ENCODE peak calls at places on chromosomes 6 and 20, in six cellular contexts. T, R, D, E, O and A are unnamed samples.

GRCh38 chr6:106444777-106445507 is 84.4 kb downstream of the CRYBG1 start:
- DNase-seq in T (no peak), R (no peak), D (no peak), E (peak), O (peak), A (peak)

GRCh38 chr6:27668442-27669275 is 195.8 kb upstream of the ZNF184 start:
- DNase-seq in T (no peak), R (peak), D (peak), E (peak), O (peak), A (no peak)

GRCh38 chr6:165821754-165822153 is 158.7 kb upstream of the PDE10A start:
- DNase-seq in T (no peak), R (no peak), D (no peak), E (no peak), O (peak), A (no peak)

GRCh38 chr20:23078994-23079364 is 7.1 kb downstream of the CD93 start:
- DNase-seq in T (no peak), R (no peak), D (no peak), E (peak), O (no peak), A (no peak)

GRCh38 chr6:19851273-19852089 is 14.3 kb downstream of the ID4 start:
- DNase-seq in T (no peak), R (no peak), D (peak), E (peak), O (peak), A (peak)

GRCh38 chr6:16803294-16804006 is 42.2 kb upstream of the ATXN1 start:
- DNase-seq in T (peak), R (no peak), D (peak), E (peak), O (peak), A (no peak)

GRCh38 chr6:153208706-153209105 is 77.6 kb upstream of the RGS17 start:
- DNase-seq in T (no peak), R (no peak), D (peak), E (peak), O (no peak), A (peak)

GRCh38 chr6:167679791-167680604 is 146.7 kb upstream of the AFDN start:
- DNase-seq in T (no peak), R (no peak), D (no peak), E (no peak), O (no peak), A (no peak)

GRCh38 chr6:90898763-90899162 is 311.9 kb upstream of the MAP3K7 start:
- DNase-seq in T (no peak), R (no peak), D (no peak), E (no peak), O (no peak), A (no peak)

GRCh38 chr20:23795526-23795925 is 31.0 kb downstream of the CST2 start:
- DNase-seq in T (no peak), R (no peak), D (no peak), E (no peak), O (no peak), A (no peak)

GRCh38 chr6:131660195-131660594 is 23.1 kb downstream of the ENPP3 start:
- DNase-seq in T (no peak), R (no peak), D (no peak), E (peak), O (peak), A (no peak)

GRCh38 chr6:89843070-89843469 is 13.4 kb downstream of the CASP8AP2 start:
- DNase-seq in T (no peak), R (no peak), D (no peak), E (no peak), O (peak), A (no peak)

GRCh38 chr20:54221383-54221782 is 13.5 kb downstream of the PFDN4 start:
- DNase-seq in T (no peak), R (no peak), D (no peak), E (peak), O (peak), A (no peak)